ENCODE peak calls at places on chromosomes 12 and 14, in six cellular contexts. T is iPS DF 6.9; A is tibial artery; D is H1; M is right cardiac atrium; U is effector memory CD4-positive, alpha-beta T cell. G is an unnamed sample.
A peak's percentile ranks its signal among the peaks of the same experiment; 100 is the strongest.

GRCh38 chr14:95327558-95328374 is 8.1 kb upstream of the CLMN start:
- DNase-seq in T (no peak), A (no peak), D (no peak), M (no peak), U (no peak), G (no peak)

GRCh38 chr12:68962855-68963455 is 30.0 kb upstream of the CPM start:
- DNase-seq in T (no peak), A (no peak), D (no peak), M (no peak), U (no peak), G (no peak)

GRCh38 chr12:12405882-12406281 is 49.0 kb downstream of the BORCS5 start:
- DNase-seq in T (no peak), A (no peak), D (no peak), M (no peak), U (no peak), G (no peak)

GRCh38 chr12:49793620-49794019 is 34.6 kb downstream of the NCKAP5L start:
- DNase-seq in T (no peak), A (no peak), D (no peak), M (no peak), U (no peak), G (no peak)

GRCh38 chr12:101856030-101856429 is 21.4 kb upstream of the DRAM1 start:
- DNase-seq in T (no peak), A (no peak), D (no peak), M (no peak), U (no peak), G (no peak)

GRCh38 chr12:2719405-2719804 is 75.4 kb upstream of the FKBP4 start:
- DNase-seq in T (no peak), A (no peak), D (no peak), M (no peak), U (no peak), G (no peak)

GRCh38 chr14:71209888-71210287 is 302.6 kb downstream of the PCNX1 start:
- DNase-seq in T (no peak), A (no peak), D (no peak), M (no peak), U (no peak), G (no peak)

GRCh38 chr14:100840286-100840685 is 14.4 kb downstream of the MEG3 start:
- DNase-seq in T (no peak), A (no peak), D (peak; percentile 63), M (no peak), U (no peak), G (no peak)

GRCh38 chr12:116979109-116979508 is 68.4 kb downstream of the FBXW8 start:
- DNase-seq in T (no peak), A (no peak), D (no peak), M (no peak), U (no peak), G (no peak)

GRCh38 chr14:75262641-75263040 is 16.0 kb upstream of the FOS start:
- DNase-seq in T (no peak), A (no peak), D (no peak), M (no peak), U (no peak), G (no peak)

GRCh38 chr14:101898416-101898815 is 66.0 kb upstream of the DYNC1H1 start:
- DNase-seq in T (no peak), A (no peak), D (no peak), M (no peak), U (no peak), G (no peak)

GRCh38 chr12:105330938-105331804 is 680 bp downstream of the C12orf75 start:
- DNase-seq in T (no peak), A (no peak), D (no peak), M (peak; percentile 66), U (peak; percentile 14), G (no peak)

GRCh38 chr12:103840399-103840880 is 594 bp downstream of the NT5DC3 start:
- DNase-seq in T (no peak), A (peak; percentile 37), D (no peak), M (peak; percentile 59), U (no peak), G (no peak)

GRCh38 chr14:19800282-19801117 is 3.1 kb upstream of the OR4N2 start:
- DNase-seq in T (no peak), A (no peak), D (no peak), M (no peak), U (no peak), G (no peak)

GRCh38 chr14:106790189-106791036 is 1264.0 kb downstream of the TMEM121 start:
- DNase-seq in T (no peak), A (peak; percentile 45), D (peak; percentile 66), M (peak; percentile 80), U (peak; percentile 46), G (no peak)

GRCh38 chr14:24135834-24136683 is at the start of gene PSME1:
- DNase-seq in T (no peak), A (peak; percentile 90), D (peak; percentile 94), M (peak; percentile 98), U (peak; percentile 89), G (no peak)

GRCh38 chr14:24133730-24134129 is 2.3 kb upstream of the PSME1 start:
- DNase-seq in T (no peak), A (no peak), D (no peak), M (no peak), U (no peak), G (no peak)

GRCh38 chr14:24136684-24137528 is 912 bp downstream of the PSME1 start:
- DNase-seq in T (no peak), A (no peak), D (no peak), M (no peak), U (no peak), G (no peak)

GRCh38 chr14:24137529-24138395 is 1.8 kb downstream of the PSME1 start:
- DNase-seq in T (no peak), A (no peak), D (no peak), M (no peak), U (no peak), G (no peak)

GRCh38 chr14:24135584-24135833 is 485 bp upstream of the PSME1 start:
- DNase-seq in T (no peak), A (no peak), D (no peak), M (no peak), U (no peak), G (no peak)
- H3K4me1 ChIP-seq in T (peaks cover 5% of the 10 kb centered on the region), A (peaks cover 47% of the 10 kb centered on the region), D (peaks cover 10% of the 10 kb centered on the region), M (peaks cover 7% of the 10 kb centered on the region), U (peaks cover 47% of the 10 kb centered on the region), G (peaks cover 39% of the 10 kb centered on the region)

GRCh38 chr14:99596772-99597171 is 7.2 kb downstream of the CCDC85C start:
- DNase-seq in T (no peak), A (no peak), D (no peak), M (peak; percentile 12), U (no peak), G (no peak)

GRCh38 chr14:99595034-99595433 is 9.0 kb downstream of the CCDC85C start:
- DNase-seq in T (no peak), A (no peak), D (no peak), M (peak; percentile 10), U (no peak), G (no peak)

GRCh38 chr14:99595524-99595923 is 8.5 kb downstream of the CCDC85C start:
- DNase-seq in T (no peak), A (no peak), D (no peak), M (peak; percentile 38), U (no peak), G (no peak)

GRCh38 chr14:99597911-99598600 is 6.0 kb downstream of the CCDC85C start:
- DNase-seq in T (no peak), A (no peak), D (no peak), M (peak; percentile 48), U (no peak), G (no peak)

GRCh38 chr14:99596071-99596627 is 7.9 kb downstream of the CCDC85C start:
- DNase-seq in T (no peak), A (no peak), D (no peak), M (peak; percentile 55), U (no peak), G (no peak)
- H3K4me1 ChIP-seq in T (peaks cover 8% of the 10 kb centered on the region), A (peaks cover 20% of the 10 kb centered on the region), D (peaks cover 18% of the 10 kb centered on the region), M (peaks cover 16% of the 10 kb centered on the region), U (peaks cover 5% of the 10 kb centered on the region), G (peaks cover 48% of the 10 kb centered on the region)

GRCh38 chr12:130118181-130118580 is 44.1 kb upstream of the FZD10 start:
- DNase-seq in T (no peak), A (no peak), D (no peak), M (no peak), U (no peak), G (no peak)

GRCh38 chr12:130121246-130122005 is 40.8 kb upstream of the FZD10 start:
- DNase-seq in T (no peak), A (no peak), D (no peak), M (no peak), U (no peak), G (no peak)

GRCh38 chr12:130117256-130117655 is 45.0 kb upstream of the FZD10 start:
- DNase-seq in T (no peak), A (no peak), D (no peak), M (no peak), U (no peak), G (no peak)

GRCh38 chr12:130119241-130119861 is 42.9 kb upstream of the FZD10 start:
- DNase-seq in T (no peak), A (no peak), D (no peak), M (no peak), U (no peak), G (no peak)

DNA sequence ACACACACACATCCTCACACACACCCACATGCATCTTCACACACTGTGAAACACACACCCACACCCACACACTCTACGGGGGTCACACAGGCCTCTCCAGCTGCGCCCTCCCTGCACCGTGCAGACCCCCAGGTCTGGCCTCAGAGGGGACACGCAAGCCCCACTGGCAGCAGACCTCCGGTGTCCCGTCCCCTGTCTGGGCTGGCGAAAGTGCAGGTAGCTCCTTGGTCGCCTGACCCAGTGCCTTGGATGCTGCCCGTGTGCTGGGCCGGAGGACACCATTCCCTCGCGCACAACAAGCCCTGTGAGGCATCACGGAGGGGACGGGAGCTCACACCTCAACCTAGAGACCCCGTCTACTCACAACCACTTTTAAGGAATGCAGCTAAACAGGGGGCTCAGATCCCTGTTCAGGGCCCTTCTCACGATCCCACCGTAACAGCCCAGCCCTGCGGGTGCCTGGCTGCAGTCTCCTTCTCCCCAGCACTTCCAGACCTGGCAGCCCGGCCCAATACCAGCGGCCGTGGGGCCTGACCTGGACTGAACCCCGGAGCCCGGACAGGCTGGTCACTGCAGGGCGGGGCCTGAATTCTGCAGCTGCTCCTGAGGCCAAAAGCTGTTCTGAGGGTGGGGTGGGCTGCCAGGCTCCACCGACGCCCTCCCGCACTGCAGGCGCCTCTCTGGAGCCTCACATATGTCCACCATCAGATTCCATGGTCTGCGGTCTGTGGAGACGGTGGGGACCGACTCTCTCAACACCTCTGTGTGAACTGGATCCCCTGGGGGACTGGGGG is 42.1 kb upstream of the FZD10 start:
- DNase-seq in T (no peak), A (no peak), D (no peak), M (no peak), U (no peak), G (no peak)
- H3K4me1 ChIP-seq in T (no peaks in the 10 kb centered on the region), A (no peaks in the 10 kb centered on the region), D (peaks cover 4% of the 10 kb centered on the region), M (no peaks in the 10 kb centered on the region), U (no peaks in the 10 kb centered on the region), G (peaks cover 4% of the 10 kb centered on the region)

DNA sequence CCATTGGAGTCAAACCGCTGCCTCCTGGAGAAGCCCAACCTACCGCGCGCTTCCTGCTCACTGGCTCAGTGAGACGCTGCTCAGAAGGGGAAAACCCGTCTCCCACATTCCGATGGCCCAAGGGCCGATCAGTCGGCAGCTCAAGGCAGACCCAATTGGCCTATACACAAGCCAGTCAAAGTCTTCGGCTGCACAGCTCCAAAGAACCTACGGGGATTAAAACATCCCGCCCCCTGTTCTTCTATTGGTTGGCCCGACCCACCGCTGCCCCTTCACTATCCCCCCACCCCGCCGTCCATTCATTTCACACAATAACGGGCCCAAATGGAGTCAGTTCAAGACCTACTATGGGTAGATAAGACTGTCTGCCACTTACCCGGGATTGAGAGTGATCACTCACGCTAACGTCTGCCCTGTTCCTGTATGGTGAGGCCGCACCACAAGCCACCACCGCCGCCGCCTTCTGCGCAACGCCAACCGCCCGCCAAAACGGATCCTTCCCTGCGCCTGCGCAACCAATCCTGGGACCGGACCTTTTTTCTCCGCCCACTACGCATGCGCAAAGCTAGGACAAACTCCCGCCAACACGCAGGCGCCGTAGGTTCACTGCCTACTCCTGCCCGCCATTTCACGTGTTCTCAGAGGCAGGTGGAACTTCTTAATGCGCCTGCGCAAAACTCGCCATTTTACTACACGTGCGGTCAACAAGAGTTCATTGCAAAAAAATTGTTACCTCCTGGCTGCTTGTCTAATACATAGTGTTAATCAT is at the start of gene CBX5:
- DNase-seq in T (peak; percentile 96), A (peak; percentile 99), D (peak; percentile 98), M (peak; percentile 99), U (peak; percentile 99), G (no peak)
- H3K4me1 ChIP-seq in T (peaks cover 1% of the 10 kb centered on the region), A (peaks cover 46% of the 10 kb centered on the region), D (peaks cover 9% of the 10 kb centered on the region), M (peaks cover 6% of the 10 kb centered on the region), U (peaks cover 42% of the 10 kb centered on the region), G (peaks cover 60% of the 10 kb centered on the region)

G was measured in vagina.